ENCODE peak calls at places on chromosomes 2 and 18, in four cellular contexts. One of them, this sample, is unnamed.
A peak's percentile ranks its signal among the peaks of the same experiment; 100 is the strongest.

GRCh38 chr18:79513381-79514081 is 117.8 kb downstream of the NFATC1 start:
- DNase-seq in SK-N-SH: no peak
- DNase-seq in esophagus squamous epithelium: no peak
- DNase-seq in tibial artery: peak; percentile 56
- DNase-seq in this sample: no peak

GRCh38 chr18:48815581-48816324 is 135.0 kb downstream of the SMAD7 start:
- DNase-seq in SK-N-SH: no peak
- DNase-seq in esophagus squamous epithelium: no peak
- DNase-seq in tibial artery: peak; percentile 68
- DNase-seq in this sample: no peak

GRCh38 chr2:1628893-1629292 is 115.4 kb downstream of the PXDN start:
- DNase-seq in SK-N-SH: no peak
- DNase-seq in esophagus squamous epithelium: no peak
- DNase-seq in tibial artery: peak; percentile 90
- DNase-seq in this sample: peak; percentile 83

GRCh38 chr2:30221531-30221930 is 9.8 kb upstream of the LBH start:
- DNase-seq in SK-N-SH: no peak
- DNase-seq in esophagus squamous epithelium: no peak
- DNase-seq in tibial artery: no peak
- DNase-seq in this sample: no peak

GRCh38 chr2:111202266-111203040 is 81.7 kb downstream of the BCL2L11 start:
- DNase-seq in SK-N-SH: no peak
- DNase-seq in esophagus squamous epithelium: no peak
- DNase-seq in tibial artery: no peak
- DNase-seq in this sample: no peak

GRCh38 chr18:36504928-36505327 is 207.4 kb downstream of the FHOD3 start:
- DNase-seq in SK-N-SH: no peak
- DNase-seq in esophagus squamous epithelium: no peak
- DNase-seq in tibial artery: no peak
- DNase-seq in this sample: peak; percentile 47

GRCh38 chr18:32867330-32867729 is 94.5 kb upstream of the KLHL14 start:
- DNase-seq in SK-N-SH: no peak
- DNase-seq in esophagus squamous epithelium: no peak
- DNase-seq in tibial artery: no peak
- DNase-seq in this sample: no peak

GRCh38 chr2:112762276-112762675 is 2.1 kb downstream of the CKAP2L start:
- DNase-seq in SK-N-SH: no peak
- DNase-seq in esophagus squamous epithelium: no peak
- DNase-seq in tibial artery: no peak
- DNase-seq in this sample: no peak

GRCh38 chr2:206457188-206457634 is 13.9 kb downstream of the ADAM23 start:
- DNase-seq in SK-N-SH: no peak
- DNase-seq in esophagus squamous epithelium: no peak
- DNase-seq in tibial artery: no peak
- DNase-seq in this sample: peak; percentile 52

GRCh38 chr18:13267517-13267916 is 49.0 kb downstream of the LDLRAD4 start:
- DNase-seq in SK-N-SH: no peak
- DNase-seq in esophagus squamous epithelium: no peak
- DNase-seq in tibial artery: no peak
- DNase-seq in this sample: no peak

GRCh38 chr18:22637787-22638186 is 220.1 kb upstream of the CTAGE1 start:
- DNase-seq in SK-N-SH: no peak
- DNase-seq in esophagus squamous epithelium: no peak
- DNase-seq in tibial artery: no peak
- DNase-seq in this sample: no peak

GRCh38 chr2:188721231-188721630 is 252.9 kb upstream of the COL3A1 start:
- DNase-seq in SK-N-SH: no peak
- DNase-seq in esophagus squamous epithelium: no peak
- DNase-seq in tibial artery: no peak
- DNase-seq in this sample: no peak

GRCh38 chr18:49161627-49162026 is 210.9 kb upstream of the SMAD7 start:
- DNase-seq in SK-N-SH: peak; percentile 10
- DNase-seq in esophagus squamous epithelium: no peak
- DNase-seq in tibial artery: no peak
- DNase-seq in this sample: no peak

GRCh38 chr2:180679693-180680092 is 300.7 kb upstream of the UBE2E3 start:
- DNase-seq in SK-N-SH: no peak
- DNase-seq in esophagus squamous epithelium: no peak
- DNase-seq in tibial artery: no peak
- DNase-seq in this sample: peak; percentile 57

GRCh38 chr2:28359222-28360065 is 33.2 kb upstream of the FOSL2 start:
- DNase-seq in SK-N-SH: no peak
- DNase-seq in esophagus squamous epithelium: no peak
- DNase-seq in tibial artery: no peak
- DNase-seq in this sample: no peak

GRCh38 chr2:233356546-233357308 is 2.4 kb downstream of the DGKD start:
- DNase-seq in SK-N-SH: no peak
- DNase-seq in esophagus squamous epithelium: no peak
- DNase-seq in tibial artery: no peak
- DNase-seq in this sample: peak; percentile 11

GRCh38 chr2:11028407-11028916 is 116.7 kb downstream of the KCNF1 start:
- DNase-seq in SK-N-SH: no peak
- DNase-seq in esophagus squamous epithelium: no peak
- DNase-seq in tibial artery: no peak
- DNase-seq in this sample: no peak

GRCh38 chr18:40197711-40198110 is 1757.3 kb upstream of the PIK3C3 start:
- DNase-seq in SK-N-SH: no peak
- DNase-seq in esophagus squamous epithelium: no peak
- DNase-seq in tibial artery: no peak
- DNase-seq in this sample: no peak

GRCh38 chr18:54679318-54680149 is 88.5 kb downstream of the DYNAP start:
- DNase-seq in SK-N-SH: peak; percentile 67
- DNase-seq in esophagus squamous epithelium: no peak
- DNase-seq in tibial artery: no peak
- DNase-seq in this sample: peak; percentile 69

GRCh38 chr2:20687260-20687772 is 20.4 kb downstream of the GDF7 start:
- DNase-seq in SK-N-SH: no peak
- DNase-seq in esophagus squamous epithelium: no peak
- DNase-seq in tibial artery: no peak
- DNase-seq in this sample: no peak

GRCh38 chr2:189629553-189630453 is 31.5 kb upstream of the ASNSD1 start:
- DNase-seq in SK-N-SH: no peak
- DNase-seq in esophagus squamous epithelium: no peak
- DNase-seq in tibial artery: no peak
- DNase-seq in this sample: no peak

GRCh38 chr2:203637819-203638167 is 68.6 kb upstream of the CD28 start:
- DNase-seq in SK-N-SH: no peak
- DNase-seq in esophagus squamous epithelium: no peak
- DNase-seq in tibial artery: no peak
- DNase-seq in this sample: no peak

GRCh38 chr2:223270538-223270937 is 218.5 kb downstream of the KCNE4 start:
- DNase-seq in SK-N-SH: no peak
- DNase-seq in esophagus squamous epithelium: no peak
- DNase-seq in tibial artery: no peak
- DNase-seq in this sample: no peak

GRCh38 chr2:54497738-54498680 is 41.9 kb downstream of the SPTBN1 start:
- DNase-seq in SK-N-SH: no peak
- DNase-seq in esophagus squamous epithelium: no peak
- DNase-seq in tibial artery: no peak
- DNase-seq in this sample: no peak

GRCh38 chr2:55482186-55482945 is 37.2 kb upstream of the CFAP36 start:
- DNase-seq in SK-N-SH: peak; percentile 63
- DNase-seq in esophagus squamous epithelium: no peak
- DNase-seq in tibial artery: no peak
- DNase-seq in this sample: peak; percentile 40

GRCh38 chr2:112156152-112156986 is 18.2 kb downstream of the FBLN7 start:
- DNase-seq in SK-N-SH: no peak
- DNase-seq in esophagus squamous epithelium: no peak
- DNase-seq in tibial artery: peak; percentile 53
- DNase-seq in this sample: no peak

GRCh38 chr2:3461781-3462492 is 57.4 kb downstream of the ADI1 start:
- DNase-seq in SK-N-SH: peak; percentile 89
- DNase-seq in esophagus squamous epithelium: no peak
- DNase-seq in tibial artery: peak; percentile 65
- DNase-seq in this sample: peak; percentile 20

GRCh38 chr18:11729556-11729955 is 40.5 kb downstream of the GNAL start:
- DNase-seq in SK-N-SH: no peak
- DNase-seq in esophagus squamous epithelium: no peak
- DNase-seq in tibial artery: no peak
- DNase-seq in this sample: no peak

GRCh38 chr2:152549428-152549827 is 167.8 kb downstream of the PRPF40A start:
- DNase-seq in SK-N-SH: no peak
- DNase-seq in esophagus squamous epithelium: no peak
- DNase-seq in tibial artery: no peak
- DNase-seq in this sample: no peak

GRCh38 chr2:205682239-205683021 is at the start of gene NRP2:
- DNase-seq in SK-N-SH: peak; percentile 86
- DNase-seq in esophagus squamous epithelium: no peak
- DNase-seq in tibial artery: peak; percentile 87
- DNase-seq in this sample: peak; percentile 64

DNA sequence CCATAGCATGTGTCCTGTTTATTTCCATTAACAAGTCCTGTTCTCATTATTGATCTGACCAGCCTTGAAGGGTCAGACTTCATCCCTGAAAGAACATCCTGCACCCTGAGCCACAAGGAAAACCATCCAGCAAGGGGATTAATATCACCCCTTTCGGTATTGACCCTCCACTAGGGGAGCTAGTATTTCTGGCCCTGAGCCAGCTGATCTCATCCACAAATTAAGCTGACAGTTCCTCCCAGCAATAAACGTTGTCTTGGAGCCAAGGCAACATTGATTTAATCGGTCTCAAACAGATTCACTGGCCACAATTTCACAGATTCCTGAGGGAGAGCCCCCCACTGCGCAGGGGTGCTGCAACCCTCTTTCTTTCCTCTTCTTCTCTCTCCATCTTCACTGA is 353.1 kb upstream of the FANCL start:
- DNase-seq in SK-N-SH: peak; percentile 34
- DNase-seq in esophagus squamous epithelium: no peak
- DNase-seq in tibial artery: no peak
- DNase-seq in this sample: no peak
- TF ChIP-seq CTCF in SK-N-SH: peak; percentile 46
- TF ChIP-seq CTCF in esophagus squamous epithelium: no peak
- TF ChIP-seq CTCF in tibial artery: no peak
- TF ChIP-seq CTCF in this sample: peak; percentile 53

DNA sequence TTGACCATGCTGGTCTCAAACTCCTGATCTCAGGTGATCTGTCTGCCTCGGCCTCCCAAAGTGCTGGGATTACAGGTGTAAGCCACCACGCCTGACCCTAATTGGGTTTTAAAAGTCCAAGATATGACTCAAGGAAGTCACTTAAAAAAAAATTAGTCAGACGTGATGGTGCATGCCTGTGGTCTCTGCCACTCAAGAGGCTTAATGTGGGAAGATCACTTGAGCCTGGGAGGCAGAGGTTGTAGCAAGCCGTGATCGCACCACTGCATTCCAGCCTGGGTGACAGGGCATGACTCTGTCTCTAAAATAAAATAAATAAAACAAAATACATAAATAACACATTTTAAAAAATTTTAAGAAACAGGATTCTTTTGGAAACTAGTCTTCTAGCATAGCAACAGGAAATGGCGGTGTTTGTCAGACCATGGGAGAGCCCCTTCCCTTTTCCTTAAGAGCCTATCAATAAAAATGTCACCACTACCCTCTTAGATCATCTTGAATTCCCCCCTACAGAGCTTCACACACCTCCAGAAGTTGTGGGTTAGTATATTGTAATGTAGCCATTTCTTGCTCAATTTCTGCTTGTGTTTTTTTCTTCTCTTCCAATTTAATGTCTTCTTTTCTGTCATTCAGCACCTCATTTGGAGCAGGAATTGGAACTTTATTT is 20.1 kb downstream of the SFT2D3 start:
- DNase-seq in SK-N-SH: no peak
- DNase-seq in esophagus squamous epithelium: no peak
- DNase-seq in tibial artery: no peak
- DNase-seq in this sample: peak; percentile 82
- H3K4me1 ChIP-seq in SK-N-SH: no peaks in the 10 kb centered on the region
- H3K4me1 ChIP-seq in esophagus squamous epithelium: peaks cover 11% of the 10 kb centered on the region
- H3K4me1 ChIP-seq in tibial artery: no peaks in the 10 kb centered on the region
- H3K4me1 ChIP-seq in this sample: peaks cover 21% of the 10 kb centered on the region

GRCh38 chr2:237452846-237453245 is 34.2 kb upstream of the MLPH start:
- DNase-seq in SK-N-SH: no peak
- DNase-seq in esophagus squamous epithelium: no peak
- DNase-seq in tibial artery: no peak
- DNase-seq in this sample: no peak
- TF ChIP-seq CTCF in SK-N-SH: no peak
- TF ChIP-seq CTCF in esophagus squamous epithelium: no peak
- TF ChIP-seq CTCF in tibial artery: no peak
- TF ChIP-seq CTCF in this sample: no peak

DNA sequence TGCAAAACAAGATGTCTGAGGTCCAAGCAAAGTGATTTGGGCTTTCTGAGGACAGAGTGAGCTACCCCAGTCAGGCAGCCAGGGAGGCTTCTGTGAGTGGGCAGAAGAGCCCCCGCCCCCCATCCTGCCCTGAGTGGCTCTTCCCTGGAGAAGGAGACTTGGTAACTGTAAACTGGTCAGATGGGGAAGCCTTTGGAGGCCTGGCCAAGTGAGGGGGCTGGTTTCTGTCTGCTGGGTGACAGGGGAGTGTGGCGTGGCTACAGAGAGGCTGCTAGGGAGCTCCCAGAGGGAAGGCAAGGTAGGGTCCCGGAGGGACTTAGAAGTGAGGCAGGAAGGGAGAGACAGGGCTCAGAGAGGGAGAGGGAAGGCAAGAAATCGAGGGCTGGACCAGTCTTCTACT is 181.4 kb upstream of the HAAO start:
- DNase-seq in SK-N-SH: no peak
- DNase-seq in esophagus squamous epithelium: no peak
- DNase-seq in tibial artery: no peak
- DNase-seq in this sample: no peak
- H3K4me1 ChIP-seq in SK-N-SH: peaks cover 24% of the 10 kb centered on the region
- H3K4me1 ChIP-seq in esophagus squamous epithelium: peaks cover 49% of the 10 kb centered on the region
- H3K4me1 ChIP-seq in tibial artery: peaks cover 13% of the 10 kb centered on the region
- H3K4me1 ChIP-seq in this sample: peaks cover 20% of the 10 kb centered on the region